ENCODE peak calls at places on chromosome X, in six cellular contexts. U is keratinocyte; Y is naive thymus-derived CD4-positive, alpha-beta T cell; D is psoas muscle; X is suprapubic skin; B is astrocyte. J is an unnamed sample. For H3K9me3 and H3K4me1, the result is how much of the 10 kb centered on the place peaks cover.

GRCh38 chrX:17414057-17414658 is 39.2 kb downstream of the NHS start:
- DNase-seq in U (peak), Y (no peak), D (no peak), X (no peak), B (no peak), J (no peak)

GRCh38 chrX:102651968-102652744 is 873 bp downstream of the GPRASP1 start:
- DNase-seq in U (peak), Y (peak), D (no peak), X (no peak), B (no peak), J (no peak)

GRCh38 chrX:14065800-14066199 is 36.1 kb upstream of the GEMIN8 start:
- DNase-seq in U (no peak), Y (no peak), D (no peak), X (no peak), B (no peak), J (no peak)

GRCh38 chrX:152847281-152847680 is 16.4 kb downstream of the NSDHL start:
- DNase-seq in U (no peak), Y (no peak), D (no peak), X (no peak), B (no peak), J (no peak)

GRCh38 chrX:119762718-119763117 is 4.3 kb downstream of the SOWAHD start:
- DNase-seq in U (no peak), Y (no peak), D (no peak), X (no peak), B (peak), J (no peak)

GRCh38 chrX:13825178-13825762 is 8.4 kb upstream of the GPM6B start:
- DNase-seq in U (no peak), Y (no peak), D (no peak), X (no peak), B (no peak), J (no peak)

GRCh38 chrX:39144965-39145364 is 343.7 kb downstream of the MID1IP1 start:
- DNase-seq in U (no peak), Y (no peak), D (no peak), X (no peak), B (no peak), J (no peak)

GRCh38 chrX:9530848-9531274 is 66.0 kb downstream of the TBL1X start:
- DNase-seq in U (no peak), Y (peak), D (peak), X (no peak), B (peak), J (peak)

GRCh38 chrX:69109706-69110635 is 55.3 kb downstream of the PJA1 start:
- DNase-seq in U (peak), Y (no peak), D (no peak), X (no peak), B (peak), J (no peak)

GRCh38 chrX:130167040-130167439 is 1.4 kb upstream of the AIFM1 start:
- DNase-seq in U (no peak), Y (no peak), D (no peak), X (no peak), B (no peak), J (no peak)

GRCh38 chrX:115147220-115147619 is 42.0 kb upstream of the RBMXL3 start:
- DNase-seq in U (no peak), Y (no peak), D (no peak), X (no peak), B (peak), J (no peak)

GRCh38 chrX:136395271-136395670 is 92.5 kb upstream of the BRS3 start:
- DNase-seq in U (no peak), Y (no peak), D (no peak), X (no peak), B (no peak), J (no peak)

GRCh38 chrX:16839224-16839851 is 30.8 kb downstream of the RBBP7 start:
- DNase-seq in U (no peak), Y (no peak), D (no peak), X (no peak), B (peak), J (no peak)

GRCh38 chrX:17655232-17656034 is 81.9 kb upstream of the SCML1 start:
- DNase-seq in U (no peak), Y (no peak), D (no peak), X (no peak), B (peak), J (no peak)

GRCh38 chrX:119605739-119606507 is at the start of gene NKRF:
- DNase-seq in U (no peak), Y (peak), D (peak), X (peak), B (peak), J (peak)

GRCh38 chrX:2693123-2693438 is 2.0 kb downstream of the CD99 start:
- DNase-seq in U (no peak), Y (peak), D (no peak), X (no peak), B (no peak), J (no peak)
- H3K4me3 ChIP-seq in U (peak), Y (peak), D (peak), X (peak), B (peak), J (no peak)

GRCh38 chrX:51857159-51857733 is 36.2 kb upstream of the MAGED1 start:
- DNase-seq in U (no peak), Y (no peak), D (no peak), X (no peak), B (no peak), J (no peak)
- H3K9me3 ChIP-seq in U (under half), Y (under half), D (under half), X (under half), B (under half), J (under half)

GRCh38 chrX:25012433-25012735 is 3.4 kb downstream of the ARX start:
- DNase-seq in U (no peak), Y (no peak), D (peak), X (no peak), B (no peak), J (no peak)
- H3K4me1 ChIP-seq in U (under half), Y (under half), D (under half), X (under half), B (under half), J (under half)

GRCh38 chrX:54534271-54534670 is 4.3 kb downstream of the GNL3L start:
- DNase-seq in U (no peak), Y (no peak), D (no peak), X (no peak), B (no peak), J (no peak)
- H3K4me3 ChIP-seq in U (no peak), Y (no peak), D (no peak), X (no peak), B (no peak), J (no peak)

DNA sequence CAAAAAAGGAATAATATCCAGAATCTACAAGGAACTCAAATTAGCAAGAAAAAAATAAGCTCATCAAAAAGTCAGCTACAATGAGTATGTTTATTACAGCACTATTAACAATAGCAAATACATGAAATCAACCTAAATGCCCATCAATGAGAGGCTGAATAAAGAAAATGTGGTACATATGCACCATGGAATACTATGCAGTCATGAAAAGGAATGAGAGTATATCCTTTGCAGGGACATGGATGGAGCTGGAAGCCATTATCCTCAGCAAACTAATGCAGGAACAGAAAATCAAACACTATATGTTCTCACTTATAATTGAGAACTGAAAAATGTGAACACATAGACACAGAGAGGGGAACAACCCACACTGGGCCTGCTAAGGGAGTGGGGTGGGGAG is 178.4 kb upstream of the IRS4 start:
- DNase-seq in U (no peak), Y (no peak), D (no peak), X (no peak), B (no peak), J (no peak)
- H3K9me3 ChIP-seq in U (under half), Y (under half), D (under half), X (under half), B (under half), J (under half)

GRCh38 chrX:41391606-41392005 is 55.5 kb upstream of the NYX start:
- DNase-seq in U (no peak), Y (no peak), D (no peak), X (no peak), B (no peak), J (no peak)

GRCh38 chrX:41386222-41386990 is 52.4 kb downstream of the DDX3X start:
- DNase-seq in U (no peak), Y (no peak), D (no peak), X (no peak), B (peak), J (no peak)

GRCh38 chrX:41389311-41389888 is 55.4 kb downstream of the DDX3X start:
- DNase-seq in U (no peak), Y (no peak), D (no peak), X (no peak), B (no peak), J (no peak)

GRCh38 chrX:41384041-41384705 is 50.2 kb downstream of the DDX3X start:
- DNase-seq in U (no peak), Y (peak), D (peak), X (peak), B (peak), J (no peak)

GRCh38 chrX:41388543-41388942 is 54.6 kb downstream of the DDX3X start:
- DNase-seq in U (no peak), Y (no peak), D (no peak), X (no peak), B (no peak), J (no peak)
- H3K4me1 ChIP-seq in U (under half), Y (under half), D (under half), X (under half), B (under half), J (under half)

GRCh38 chrX:132957211-132958085 is 981 bp downstream of the HS6ST2 start:
- DNase-seq in U (no peak), Y (no peak), D (peak), X (no peak), B (peak), J (no peak)
- H3K4me3 ChIP-seq in U (peak), Y (no peak), D (peak), X (peak), B (peak), J (peak)